ENCODE peak calls at places on chromosome 13, in seven cellular contexts. One of them, this sample, is unnamed.

GRCh38 chr13:48862572-48862971 is 113.1 kb upstream of the FNDC3A start:
- DNase-seq in right atrium auricular region: no peak
- DNase-seq in endothelial cell: no peak
- DNase-seq in fibroblast of pulmonary artery: peak; percentile 15
- DNase-seq in NCI-H2029 treated with DMSO at 0.1 percent for 48 hours: no peak
- DNase-seq in NCI-H1105: no peak
- DNase-seq in stimulated activated CD4-positive, alpha-beta T cell treated with anti-CD3 and anti-CD28 coated beads, Interleukin-4, amount 100 ng/mL, for 24 hours: no peak
- DNase-seq in this sample: no peak

GRCh38 chr13:98103942-98104880 is 38.7 kb upstream of the FARP1 start:
- DNase-seq in stimulated activated CD4-positive, alpha-beta T cell treated with anti-CD3 and anti-CD28 coated beads, Interleukin-4, amount 100 ng/mL, for 24 hours: no peak
- DNase-seq in endothelial cell: no peak
- DNase-seq in NCI-H2029 treated with DMSO at 0.1 percent for 48 hours: no peak
- DNase-seq in fibroblast of pulmonary artery: peak; percentile 27
- DNase-seq in NCI-H1105: no peak
- DNase-seq in right atrium auricular region: no peak
- DNase-seq in this sample: no peak

GRCh38 chr13:43908156-43909126 is 28.7 kb downstream of the LACC1 start:
- DNase-seq in fibroblast of pulmonary artery: peak; percentile 74
- DNase-seq in endothelial cell: peak; percentile 6
- DNase-seq in NCI-H2029 treated with DMSO at 0.1 percent for 48 hours: peak; percentile 0
- DNase-seq in NCI-H1105: peak; percentile 22
- DNase-seq in right atrium auricular region: no peak
- DNase-seq in stimulated activated CD4-positive, alpha-beta T cell treated with anti-CD3 and anti-CD28 coated beads, Interleukin-4, amount 100 ng/mL, for 24 hours: peak; percentile 8
- DNase-seq in this sample: no peak

GRCh38 chr13:99661791-99662190 is 160.5 kb downstream of the TM9SF2 start:
- DNase-seq in stimulated activated CD4-positive, alpha-beta T cell treated with anti-CD3 and anti-CD28 coated beads, Interleukin-4, amount 100 ng/mL, for 24 hours: no peak
- DNase-seq in NCI-H1105: no peak
- DNase-seq in right atrium auricular region: no peak
- DNase-seq in endothelial cell: no peak
- DNase-seq in fibroblast of pulmonary artery: no peak
- DNase-seq in NCI-H2029 treated with DMSO at 0.1 percent for 48 hours: no peak
- DNase-seq in this sample: no peak

GRCh38 chr13:31587696-31588266 is 151.5 kb upstream of the RXFP2 start:
- DNase-seq in stimulated activated CD4-positive, alpha-beta T cell treated with anti-CD3 and anti-CD28 coated beads, Interleukin-4, amount 100 ng/mL, for 24 hours: no peak
- DNase-seq in NCI-H1105: no peak
- DNase-seq in fibroblast of pulmonary artery: peak; percentile 3
- DNase-seq in NCI-H2029 treated with DMSO at 0.1 percent for 48 hours: no peak
- DNase-seq in endothelial cell: no peak
- DNase-seq in right atrium auricular region: no peak
- DNase-seq in this sample: no peak

GRCh38 chr13:73429691-73430090 is 370.9 kb downstream of the KLF5 start:
- DNase-seq in right atrium auricular region: no peak
- DNase-seq in stimulated activated CD4-positive, alpha-beta T cell treated with anti-CD3 and anti-CD28 coated beads, Interleukin-4, amount 100 ng/mL, for 24 hours: no peak
- DNase-seq in NCI-H1105: no peak
- DNase-seq in endothelial cell: no peak
- DNase-seq in NCI-H2029 treated with DMSO at 0.1 percent for 48 hours: no peak
- DNase-seq in fibroblast of pulmonary artery: peak; percentile 66
- DNase-seq in this sample: no peak

GRCh38 chr13:45219938-45220375 is 19.1 kb upstream of the KCTD4 start:
- DNase-seq in endothelial cell: no peak
- DNase-seq in fibroblast of pulmonary artery: peak; percentile 68
- DNase-seq in right atrium auricular region: no peak
- DNase-seq in NCI-H2029 treated with DMSO at 0.1 percent for 48 hours: no peak
- DNase-seq in stimulated activated CD4-positive, alpha-beta T cell treated with anti-CD3 and anti-CD28 coated beads, Interleukin-4, amount 100 ng/mL, for 24 hours: no peak
- DNase-seq in NCI-H1105: no peak
- DNase-seq in this sample: no peak

GRCh38 chr13:97003071-97003470 is 8.8 kb upstream of the OXGR1 start:
- DNase-seq in stimulated activated CD4-positive, alpha-beta T cell treated with anti-CD3 and anti-CD28 coated beads, Interleukin-4, amount 100 ng/mL, for 24 hours: no peak
- DNase-seq in endothelial cell: no peak
- DNase-seq in right atrium auricular region: no peak
- DNase-seq in fibroblast of pulmonary artery: peak; percentile 25
- DNase-seq in NCI-H2029 treated with DMSO at 0.1 percent for 48 hours: no peak
- DNase-seq in NCI-H1105: no peak
- DNase-seq in this sample: no peak

GRCh38 chr13:46126552-46127171 is 21.8 kb upstream of the CPB2 start:
- DNase-seq in stimulated activated CD4-positive, alpha-beta T cell treated with anti-CD3 and anti-CD28 coated beads, Interleukin-4, amount 100 ng/mL, for 24 hours: peak; percentile 69
- DNase-seq in NCI-H1105: peak; percentile 25
- DNase-seq in fibroblast of pulmonary artery: peak; percentile 84
- DNase-seq in NCI-H2029 treated with DMSO at 0.1 percent for 48 hours: no peak
- DNase-seq in endothelial cell: peak; percentile 85
- DNase-seq in right atrium auricular region: no peak
- DNase-seq in this sample: peak; percentile 44

GRCh38 chr13:48801255-48801654 is 147.5 kb downstream of the CYSLTR2 start:
- DNase-seq in NCI-H1105: no peak
- DNase-seq in fibroblast of pulmonary artery: no peak
- DNase-seq in right atrium auricular region: no peak
- DNase-seq in NCI-H2029 treated with DMSO at 0.1 percent for 48 hours: no peak
- DNase-seq in stimulated activated CD4-positive, alpha-beta T cell treated with anti-CD3 and anti-CD28 coated beads, Interleukin-4, amount 100 ng/mL, for 24 hours: no peak
- DNase-seq in endothelial cell: no peak
- DNase-seq in this sample: no peak

GRCh38 chr13:85816413-85816812 is 17.2 kb upstream of the SLITRK6 start:
- DNase-seq in endothelial cell: no peak
- DNase-seq in stimulated activated CD4-positive, alpha-beta T cell treated with anti-CD3 and anti-CD28 coated beads, Interleukin-4, amount 100 ng/mL, for 24 hours: no peak
- DNase-seq in NCI-H2029 treated with DMSO at 0.1 percent for 48 hours: no peak
- DNase-seq in fibroblast of pulmonary artery: peak; percentile 22
- DNase-seq in NCI-H1105: no peak
- DNase-seq in right atrium auricular region: no peak
- DNase-seq in this sample: no peak

GRCh38 chr13:28411859-28412353 is 83.0 kb downstream of the FLT1 start:
- DNase-seq in NCI-H2029 treated with DMSO at 0.1 percent for 48 hours: no peak
- DNase-seq in right atrium auricular region: no peak
- DNase-seq in NCI-H1105: no peak
- DNase-seq in stimulated activated CD4-positive, alpha-beta T cell treated with anti-CD3 and anti-CD28 coated beads, Interleukin-4, amount 100 ng/mL, for 24 hours: no peak
- DNase-seq in fibroblast of pulmonary artery: peak; percentile 22
- DNase-seq in endothelial cell: no peak
- DNase-seq in this sample: no peak

GRCh38 chr13:48783181-48783630 is 129.5 kb downstream of the CYSLTR2 start:
- DNase-seq in NCI-H2029 treated with DMSO at 0.1 percent for 48 hours: peak; percentile 4
- DNase-seq in stimulated activated CD4-positive, alpha-beta T cell treated with anti-CD3 and anti-CD28 coated beads, Interleukin-4, amount 100 ng/mL, for 24 hours: no peak
- DNase-seq in NCI-H1105: no peak
- DNase-seq in endothelial cell: no peak
- DNase-seq in right atrium auricular region: peak; percentile 91
- DNase-seq in fibroblast of pulmonary artery: peak; percentile 100
- DNase-seq in this sample: no peak

GRCh38 chr13:101514695-101515275 is 62.3 kb downstream of the ITGBL1 start:
- DNase-seq in NCI-H2029 treated with DMSO at 0.1 percent for 48 hours: peak; percentile 1
- DNase-seq in NCI-H1105: peak; percentile 49
- DNase-seq in endothelial cell: peak; percentile 17
- DNase-seq in fibroblast of pulmonary artery: peak; percentile 76
- DNase-seq in stimulated activated CD4-positive, alpha-beta T cell treated with anti-CD3 and anti-CD28 coated beads, Interleukin-4, amount 100 ng/mL, for 24 hours: peak; percentile 27
- DNase-seq in right atrium auricular region: no peak
- DNase-seq in this sample: no peak

GRCh38 chr13:76024151-76024550 is 388.0 kb downstream of the LMO7 start:
- DNase-seq in stimulated activated CD4-positive, alpha-beta T cell treated with anti-CD3 and anti-CD28 coated beads, Interleukin-4, amount 100 ng/mL, for 24 hours: no peak
- DNase-seq in NCI-H2029 treated with DMSO at 0.1 percent for 48 hours: no peak
- DNase-seq in right atrium auricular region: no peak
- DNase-seq in endothelial cell: no peak
- DNase-seq in NCI-H1105: no peak
- DNase-seq in fibroblast of pulmonary artery: no peak
- DNase-seq in this sample: no peak

GRCh38 chr13:84430015-84430414 is 547.7 kb upstream of the SLITRK1 start:
- DNase-seq in NCI-H2029 treated with DMSO at 0.1 percent for 48 hours: no peak
- DNase-seq in right atrium auricular region: no peak
- DNase-seq in endothelial cell: no peak
- DNase-seq in NCI-H1105: no peak
- DNase-seq in fibroblast of pulmonary artery: peak; percentile 46
- DNase-seq in stimulated activated CD4-positive, alpha-beta T cell treated with anti-CD3 and anti-CD28 coated beads, Interleukin-4, amount 100 ng/mL, for 24 hours: no peak
- DNase-seq in this sample: no peak

GRCh38 chr13:74062933-74063332 is 71.3 kb downstream of the KLF12 start:
- DNase-seq in fibroblast of pulmonary artery: peak; percentile 69
- DNase-seq in NCI-H1105: no peak
- DNase-seq in right atrium auricular region: peak; percentile 75
- DNase-seq in NCI-H2029 treated with DMSO at 0.1 percent for 48 hours: no peak
- DNase-seq in stimulated activated CD4-positive, alpha-beta T cell treated with anti-CD3 and anti-CD28 coated beads, Interleukin-4, amount 100 ng/mL, for 24 hours: peak; percentile 47
- DNase-seq in endothelial cell: no peak
- DNase-seq in this sample: no peak

GRCh38 chr13:63048648-63049047 is 1633.0 kb upstream of the PCDH20 start:
- DNase-seq in NCI-H1105: no peak
- DNase-seq in fibroblast of pulmonary artery: no peak
- DNase-seq in NCI-H2029 treated with DMSO at 0.1 percent for 48 hours: no peak
- DNase-seq in endothelial cell: no peak
- DNase-seq in stimulated activated CD4-positive, alpha-beta T cell treated with anti-CD3 and anti-CD28 coated beads, Interleukin-4, amount 100 ng/mL, for 24 hours: no peak
- DNase-seq in right atrium auricular region: no peak
- DNase-seq in this sample: no peak

This sample was measured in activated T-cell treated with anti-CD3 and anti-CD28 coated beads for 48 hours.